ENCODE peak calls at places on chromosomes 4 and X, in seven cellular contexts. S is mesenchymal stem cell, Q is astrocyte of the cerebellum, G is MM.1S, K is right lobe of liver, H is osteoblast, F is lung. E is an unnamed sample.

GRCh38 chr4:4575284-4576211 is 33.7 kb upstream of the STX18 start:
- DNase-seq in S (peak; percentile 72), Q (no peak), G (peak; percentile 59), K (peak; percentile 71), H (peak; percentile 87), F (peak; percentile 57), E (no peak)

GRCh38 chr4:75142850-75143249 is 209.9 kb downstream of the PARM1 start:
- DNase-seq in S (peak; percentile 51), Q (peak; percentile 6), G (no peak), K (no peak), H (no peak), F (no peak), E (no peak)

GRCh38 chr4:135485371-135485770 is 1283.8 kb upstream of the PABPC4L start:
- DNase-seq in S (no peak), Q (no peak), G (peak; percentile 55), K (no peak), H (peak; percentile 61), F (no peak), E (no peak)

GRCh38 chr4:61245321-61245720 is 45.2 kb downstream of the ADGRL3 start:
- DNase-seq in S (no peak), Q (no peak), G (no peak), K (no peak), H (no peak), F (no peak), E (no peak)

GRCh38 chr4:99507762-99508161 is 3.1 kb upstream of the C4orf17 start:
- DNase-seq in S (no peak), Q (no peak), G (no peak), K (no peak), H (no peak), F (no peak), E (peak; percentile 83)

GRCh38 chrX:2574271-2574670 is 73.5 kb upstream of the DHRSX start:
- DNase-seq in S (no peak), Q (no peak), G (no peak), K (no peak), H (no peak), F (no peak), E (no peak)

GRCh38 chr4:169484485-169484884 is 127.9 kb downstream of the NEK1 start:
- DNase-seq in S (peak; percentile 31), Q (peak; percentile 2), G (no peak), K (no peak), H (peak; percentile 15), F (no peak), E (no peak)

GRCh38 chrX:109936598-109936997 is 66.3 kb upstream of the TMEM164 start:
- DNase-seq in S (no peak), Q (no peak), G (no peak), K (no peak), H (no peak), F (no peak), E (no peak)

GRCh38 chrX:13658602-13659001 is 5.7 kb downstream of the TCEANC start:
- DNase-seq in S (peak; percentile 56), Q (peak; percentile 44), G (peak; percentile 49), K (no peak), H (peak; percentile 63), F (no peak), E (peak; percentile 40)

GRCh38 chr4:158051401-158052235 is 121.2 kb downstream of the GASK1B start:
- DNase-seq in S (peak; percentile 92), Q (peak; percentile 75), G (no peak), K (no peak), H (peak; percentile 79), F (no peak), E (no peak)

GRCh38 chr4:57443308-57444243 is 333.4 kb upstream of the IGFBP7 start:
- DNase-seq in S (no peak), Q (no peak), G (no peak), K (peak; percentile 91), H (no peak), F (peak; percentile 32), E (no peak)

DNA sequence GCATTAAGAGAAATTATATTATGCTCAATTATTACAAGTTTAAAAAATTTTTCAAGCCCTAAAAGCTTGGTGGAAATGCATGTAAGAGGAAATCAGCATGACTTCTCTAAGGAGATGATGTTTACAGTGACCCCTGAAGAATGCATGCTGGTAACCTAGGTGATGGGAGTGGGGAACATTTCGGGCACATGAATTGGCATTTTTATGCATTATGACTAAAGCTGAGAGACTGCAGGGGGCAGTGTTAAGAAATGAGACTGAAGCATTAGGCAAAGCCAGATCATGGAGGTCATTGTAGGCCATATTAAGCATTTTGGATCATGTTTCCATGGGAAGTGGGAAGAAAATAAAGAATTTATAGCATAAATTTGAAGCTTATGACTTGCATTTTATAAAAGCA is 421.3 kb downstream of the FAT4 start:
- DNase-seq in S (peak; percentile 48), Q (no peak), G (no peak), K (no peak), H (no peak), F (no peak), E (no peak)
- H3K4me3 ChIP-seq in S (no peak overlapping the region), Q (no peak overlapping the region), G (no peak overlapping the region), K (no peak overlapping the region), H (no peak overlapping the region), F (no peak overlapping the region), E (no peak overlapping the region)

GRCh38 chr4:185773419-185773818 is 38.6 kb downstream of the SORBS2 start:
- DNase-seq in S (no peak), Q (no peak), G (no peak), K (peak; percentile 86), H (no peak), F (no peak), E (no peak)
- H3K4me3 ChIP-seq in S (no peak overlapping the region), Q (peak overlapping the region; percentile 7), G (no peak overlapping the region), K (peak overlapping the region; percentile 48), H (peak overlapping the region; percentile 69), F (no peak overlapping the region), E (no peak overlapping the region)

GRCh38 chr4:25090516-25090915 is 59.8 kb upstream of the LGI2 start:
- DNase-seq in S (no peak), Q (peak; percentile 9), G (no peak), K (no peak), H (no peak), F (no peak), E (no peak)

GRCh38 chr4:25092139-25092538 is 61.4 kb upstream of the LGI2 start:
- DNase-seq in S (no peak), Q (no peak), G (no peak), K (no peak), H (no peak), F (no peak), E (no peak)

GRCh38 chr4:25085621-25086020 is 54.9 kb upstream of the LGI2 start:
- DNase-seq in S (no peak), Q (no peak), G (no peak), K (no peak), H (no peak), F (no peak), E (no peak)

GRCh38 chr4:25089058-25089763 is 58.5 kb upstream of the LGI2 start:
- DNase-seq in S (no peak), Q (no peak), G (no peak), K (no peak), H (no peak), F (no peak), E (no peak)

DNA sequence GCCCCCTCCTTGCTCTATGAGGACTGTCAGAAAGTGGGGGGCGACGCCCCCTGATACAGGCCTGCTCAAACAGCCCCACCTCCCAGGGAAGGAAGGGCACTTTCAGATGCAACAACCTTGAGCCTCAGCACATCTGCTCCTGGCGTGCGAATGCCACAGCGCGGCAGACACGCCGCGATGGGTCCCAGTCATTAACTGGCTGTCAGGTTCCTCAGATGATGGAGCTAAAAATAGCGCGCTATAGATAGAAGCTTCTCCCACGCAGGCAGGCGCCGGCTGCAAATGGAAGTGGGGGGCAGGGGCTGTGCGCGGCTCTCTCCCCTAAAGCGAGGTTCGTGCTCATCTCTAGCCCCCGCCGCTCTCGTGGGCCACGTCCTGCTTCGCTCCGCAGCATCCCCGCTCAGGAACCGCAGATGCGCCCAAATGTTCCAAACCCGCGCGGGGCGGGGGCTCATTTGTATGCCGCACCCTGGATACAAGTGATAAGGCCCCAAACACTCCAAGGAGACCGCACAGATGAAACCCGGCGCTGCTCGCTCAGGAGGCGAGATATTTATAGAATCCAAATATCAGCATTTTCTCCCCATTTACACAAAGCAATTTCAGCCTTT is 57.7 kb upstream of the LGI2 start:
- DNase-seq in S (no peak), Q (no peak), G (peak; percentile 67), K (no peak), H (no peak), F (no peak), E (no peak)
- H3K4me3 ChIP-seq in S (peak overlapping the region; percentile 5), Q (peak overlapping the region; percentile 12), G (peak overlapping the region; percentile 61), K (no peak overlapping the region), H (peak overlapping the region; percentile 49), F (no peak overlapping the region), E (peak overlapping the region; percentile 9)

GRCh38 chr4:105679186-105679585 is 29.3 kb downstream of the INTS12 start:
- DNase-seq in S (no peak), Q (no peak), G (no peak), K (no peak), H (no peak), F (no peak), E (no peak)

GRCh38 chr4:105677689-105678088 is 30.8 kb downstream of the INTS12 start:
- DNase-seq in S (no peak), Q (no peak), G (no peak), K (no peak), H (no peak), F (no peak), E (no peak)

GRCh38 chr4:105670684-105671083 is 37.8 kb downstream of the INTS12 start:
- DNase-seq in S (no peak), Q (no peak), G (no peak), K (no peak), H (no peak), F (no peak), E (no peak)

GRCh38 chr4:105674011-105674410 is 34.5 kb downstream of the INTS12 start:
- DNase-seq in S (no peak), Q (no peak), G (no peak), K (no peak), H (no peak), F (no peak), E (no peak)
- H3K4me3 ChIP-seq in S (no peak overlapping the region), Q (no peak overlapping the region), G (no peak overlapping the region), K (no peak overlapping the region), H (no peak overlapping the region), F (no peak overlapping the region), E (no peak overlapping the region)

DNA sequence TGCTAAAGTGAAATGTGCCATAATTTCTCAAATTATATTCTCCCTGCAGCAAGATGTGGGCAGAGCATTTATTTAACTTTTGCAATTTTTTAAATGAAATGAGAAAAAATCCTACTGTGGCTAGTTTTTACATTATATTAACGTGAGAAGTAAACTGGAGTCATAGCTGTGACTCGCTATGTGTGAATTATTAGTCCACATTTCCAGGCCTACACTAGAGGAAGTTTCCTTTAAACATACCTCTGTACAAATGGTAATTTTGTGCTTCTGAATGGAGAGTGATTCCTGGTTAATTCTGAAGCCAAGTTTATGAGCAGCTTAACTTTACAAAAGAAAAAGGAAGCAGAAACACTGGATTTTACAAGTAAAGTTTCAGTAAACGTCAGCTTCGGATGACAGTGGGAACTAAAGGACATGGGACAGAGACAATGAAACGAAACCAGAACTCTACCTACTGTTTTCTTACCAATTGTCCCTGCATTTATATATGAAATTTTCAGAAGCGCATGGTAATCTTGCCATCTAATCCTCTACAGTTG is 72.4 kb downstream of the FBXO8 start:
- DNase-seq in S (peak; percentile 45), Q (no peak), G (no peak), K (no peak), H (no peak), F (no peak), E (no peak)
- H3K4me3 ChIP-seq in S (no peak overlapping the region), Q (no peak overlapping the region), G (no peak overlapping the region), K (no peak overlapping the region), H (no peak overlapping the region), F (no peak overlapping the region), E (no peak overlapping the region)

GRCh38 chr4:40170588-40170987 is 26.2 kb upstream of the RHOH start:
- DNase-seq in S (no peak), Q (no peak), G (no peak), K (no peak), H (no peak), F (no peak), E (no peak)
- H3K4me3 ChIP-seq in S (no peak overlapping the region), Q (no peak overlapping the region), G (no peak overlapping the region), K (no peak overlapping the region), H (no peak overlapping the region), F (no peak overlapping the region), E (no peak overlapping the region)

E was measured in Jurkat, Clone E6-1.